ENCODE peak calls at places on chromosomes 6 and 20, in six cellular contexts. C is NCI-H1105, N is pancreas, P is mammary epithelial cell, O is HT-29, J is neuronal stem cell. S is an unnamed sample.

GRCh38 chr6:29216528-29216927 is 45.8 kb downstream of the OR2J2 start:
- DNase-seq in C (no peak), N (no peak), P (no peak), O (no peak), J (no peak), S (no peak)

GRCh38 chr6:54717849-54718455 is 128.6 kb upstream of the FAM83B start:
- DNase-seq in C (peak), N (peak), P (peak), O (peak), J (peak), S (peak)

GRCh38 chr6:41730531-41731436 is 4.6 kb downstream of the TFEB start:
- DNase-seq in C (no peak), N (no peak), P (no peak), O (no peak), J (no peak), S (no peak)

GRCh38 chr6:80541186-80541585 is 434.7 kb downstream of the BCKDHB start:
- DNase-seq in C (no peak), N (no peak), P (peak), O (no peak), J (no peak), S (peak)

GRCh38 chr6:75424610-75425548 is 68.7 kb downstream of the FILIP1 start:
- DNase-seq in C (no peak), N (no peak), P (no peak), O (peak), J (no peak), S (peak)

GRCh38 chr6:139841794-139842215 is 467.4 kb upstream of the CITED2 start:
- DNase-seq in C (no peak), N (no peak), P (no peak), O (peak), J (no peak), S (no peak)

GRCh38 chr6:45376310-45377040 is 1.3 kb downstream of the SUPT3H start:
- DNase-seq in C (no peak), N (no peak), P (no peak), O (no peak), J (no peak), S (peak)

GRCh38 chr6:6749791-6750434 is 161.4 kb downstream of the LY86 start:
- DNase-seq in C (no peak), N (no peak), P (peak), O (peak), J (no peak), S (peak)

GRCh38 chr6:85078071-85078470 is 313.7 kb upstream of the TBX18 start:
- DNase-seq in C (no peak), N (no peak), P (peak), O (peak), J (no peak), S (peak)

GRCh38 chr6:32642707-32643106 is 5.5 kb downstream of the HLA-DQA1 start:
- DNase-seq in C (no peak), N (no peak), P (no peak), O (no peak), J (no peak), S (no peak)

GRCh38 chr20:1375515-1375914 is 17.3 kb downstream of the FKBP1A start:
- DNase-seq in C (no peak), N (no peak), P (peak), O (no peak), J (no peak), S (no peak)

GRCh38 chr6:26204332-26205160 is 117.3 kb downstream of the HFE start:
- DNase-seq in C (peak), N (peak), P (peak), O (peak), J (peak), S (peak)

S was measured in SW480.